ENCODE peak calls at places on chromosomes 1 and 21, in four cellular contexts. V, C, D and W are unnamed samples.

GRCh38 chr1:85240174-85240601 is 19.3 kb downstream of the C1orf52 start:
- DNase-seq in V (no peak), C (no peak), D (no peak), W (no peak)

GRCh38 chr1:210123924-210124589 is 108.5 kb upstream of the SERTAD4 start:
- DNase-seq in V (no peak), C (no peak), D (no peak), W (no peak)

GRCh38 chr1:165143437-165144065 is 213.0 kb downstream of the LMX1A start:
- DNase-seq in V (peak), C (peak), D (no peak), W (no peak)

GRCh38 chr1:2969870-2970291 is 51.4 kb upstream of the ACTRT2 start:
- DNase-seq in V (no peak), C (no peak), D (no peak), W (no peak)

GRCh38 chr1:110502402-110502801 is 16.6 kb downstream of the KCNA10 start:
- DNase-seq in V (no peak), C (no peak), D (no peak), W (no peak)

GRCh38 chr1:113813218-113813617 is 942 bp upstream of the RSBN1 start:
- DNase-seq in V (no peak), C (no peak), D (no peak), W (no peak)

GRCh38 chr1:94329276-94329675 is 88.9 kb upstream of the ABCD3 start:
- DNase-seq in V (no peak), C (no peak), D (no peak), W (no peak)

GRCh38 chr21:44407493-44407892 is 47.8 kb upstream of the LRRC3 start:
- DNase-seq in V (no peak), C (no peak), D (no peak), W (no peak)

GRCh38 chr1:24483441-24483840 is 19.2 kb upstream of the RCAN3 start:
- DNase-seq in V (no peak), C (no peak), D (no peak), W (no peak)

GRCh38 chr1:29125237-29125641 is 1.5 kb upstream of the TMEM200B start:
- DNase-seq in V (no peak), C (no peak), D (no peak), W (no peak)

GRCh38 chr1:188489336-188490112 is 1660.8 kb downstream of the PLA2G4A start:
- DNase-seq in V (no peak), C (no peak), D (no peak), W (peak)

GRCh38 chr1:74481607-74482006 is 30.8 kb downstream of the LRRC53 start:
- DNase-seq in V (no peak), C (no peak), D (no peak), W (no peak)

GRCh38 chr1:174398246-174398645 is 49.5 kb upstream of the GPR52 start:
- DNase-seq in V (no peak), C (no peak), D (no peak), W (no peak)

GRCh38 chr1:52306227-52307006 is 59.6 kb downstream of the CC2D1B start:
- DNase-seq in V (no peak), C (peak), D (no peak), W (no peak)

GRCh38 chr1:29635501-29636263 is 399.4 kb downstream of the PTPRU start:
- DNase-seq in V (peak), C (no peak), D (no peak), W (no peak)

GRCh38 chr1:59041878-59042277 is 255.0 kb upstream of the FGGY start:
- DNase-seq in V (no peak), C (no peak), D (no peak), W (no peak)

GRCh38 chr21:32448803-32449594 is 36.5 kb downstream of the EVA1C start:
- DNase-seq in V (no peak), C (no peak), D (no peak), W (no peak)

GRCh38 chr1:98046031-98046641 is 125.3 kb upstream of the DPYD start:
- DNase-seq in V (peak), C (no peak), D (no peak), W (no peak)
- H3K4me3 ChIP-seq in V (peak), C (no peak), D (no peak), W (peak)

GRCh38 chr1:171817511-171818265 is 23.6 kb upstream of the DNM3 start:
- DNase-seq in V (no peak), C (peak), D (no peak), W (peak)

GRCh38 chr1:171811671-171812070 is 29.6 kb upstream of the DNM3 start:
- DNase-seq in V (no peak), C (no peak), D (no peak), W (no peak)

GRCh38 chr1:171809834-171810233 is 28.4 kb downstream of the METTL13 start:
- DNase-seq in V (no peak), C (no peak), D (no peak), W (no peak)

GRCh38 chr1:171816300-171816901 is 24.9 kb upstream of the DNM3 start:
- DNase-seq in V (no peak), C (no peak), D (no peak), W (no peak)

DNA sequence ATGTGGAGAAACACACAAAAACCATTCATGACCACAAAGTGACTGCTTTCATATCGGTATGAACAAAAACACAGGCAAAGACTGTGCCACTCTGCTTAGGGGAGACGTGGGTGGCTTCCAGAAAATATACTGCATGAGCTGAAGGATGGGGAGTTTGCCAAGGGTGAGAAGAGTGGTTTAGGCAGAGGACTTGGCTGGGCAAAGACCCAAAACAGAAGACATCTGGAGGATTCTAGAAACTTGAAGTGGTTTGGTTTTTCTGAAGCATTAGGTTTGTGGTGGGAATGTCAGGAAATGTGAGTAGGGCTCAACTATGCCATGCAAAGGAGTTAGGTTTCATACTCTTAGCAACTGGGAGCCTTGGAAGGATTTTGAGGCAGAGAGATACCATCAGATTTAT is 26.6 kb upstream of the DNM3 start:
- DNase-seq in V (no peak), C (no peak), D (no peak), W (no peak)
- TF ChIP-seq SUZ12 in V (no peak), C (no peak), D (no peak), W (no peak)

DNA sequence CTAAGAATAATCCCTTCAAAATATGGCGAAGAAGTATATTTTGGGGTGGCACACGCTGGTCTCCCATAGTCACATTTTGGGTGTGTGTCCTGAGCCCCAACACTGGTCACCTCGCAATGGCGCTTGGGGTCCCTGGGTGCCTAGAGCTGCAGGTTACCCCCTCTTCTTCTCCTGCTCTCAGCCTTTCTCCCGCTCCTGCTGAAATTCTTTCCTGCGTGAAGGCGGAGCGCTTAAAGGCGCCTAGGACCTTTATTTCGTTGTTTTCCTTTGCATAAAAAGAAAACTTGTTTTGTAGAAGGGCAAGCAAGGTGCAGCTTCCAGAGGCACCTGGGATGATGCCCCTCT is 339 bp upstream of the PIK3CD start:
- DNase-seq in V (no peak), C (no peak), D (no peak), W (no peak)
- H3K4me3 ChIP-seq in V (peak), C (no peak), D (peak), W (no peak)

GRCh38 chr1:116587496-116588308 is 16.9 kb upstream of the CD58 start:
- DNase-seq in V (no peak), C (no peak), D (no peak), W (no peak)
- TF ChIP-seq SUZ12 in V (no peak), C (no peak), D (no peak), W (no peak)

DNA sequence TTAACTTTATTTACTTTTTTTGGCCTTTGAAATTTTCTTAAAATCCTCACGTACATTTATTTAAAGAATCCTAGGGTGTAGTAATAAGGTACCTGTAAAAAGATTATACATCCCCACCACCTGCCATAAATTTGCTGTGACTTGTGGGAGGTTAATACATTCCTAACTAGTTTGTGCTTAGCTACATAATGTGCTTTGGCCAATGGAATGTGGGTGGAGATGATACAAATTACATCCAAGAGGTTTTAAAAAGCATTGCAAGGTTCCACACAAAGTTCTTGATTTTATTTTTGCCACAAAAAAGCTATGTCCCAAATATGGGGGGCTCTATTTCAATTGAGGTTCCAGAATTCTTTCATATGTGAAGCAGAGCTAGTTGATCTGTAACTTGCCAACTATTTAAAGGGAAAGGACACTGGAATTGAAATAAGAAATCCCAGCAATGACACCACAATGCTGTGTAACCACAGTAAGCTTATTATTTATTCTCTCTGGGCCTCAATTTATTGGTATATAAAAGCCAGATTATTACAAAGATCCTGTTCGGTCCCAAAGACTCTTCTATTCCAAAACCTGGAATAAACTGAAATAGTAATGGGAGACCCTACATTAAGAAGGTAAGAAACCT is 15.7 kb downstream of the ASPM start:
- DNase-seq in V (no peak), C (no peak), D (no peak), W (no peak)
- H3K4me3 ChIP-seq in V (no peak), C (no peak), D (no peak), W (no peak)

DNA sequence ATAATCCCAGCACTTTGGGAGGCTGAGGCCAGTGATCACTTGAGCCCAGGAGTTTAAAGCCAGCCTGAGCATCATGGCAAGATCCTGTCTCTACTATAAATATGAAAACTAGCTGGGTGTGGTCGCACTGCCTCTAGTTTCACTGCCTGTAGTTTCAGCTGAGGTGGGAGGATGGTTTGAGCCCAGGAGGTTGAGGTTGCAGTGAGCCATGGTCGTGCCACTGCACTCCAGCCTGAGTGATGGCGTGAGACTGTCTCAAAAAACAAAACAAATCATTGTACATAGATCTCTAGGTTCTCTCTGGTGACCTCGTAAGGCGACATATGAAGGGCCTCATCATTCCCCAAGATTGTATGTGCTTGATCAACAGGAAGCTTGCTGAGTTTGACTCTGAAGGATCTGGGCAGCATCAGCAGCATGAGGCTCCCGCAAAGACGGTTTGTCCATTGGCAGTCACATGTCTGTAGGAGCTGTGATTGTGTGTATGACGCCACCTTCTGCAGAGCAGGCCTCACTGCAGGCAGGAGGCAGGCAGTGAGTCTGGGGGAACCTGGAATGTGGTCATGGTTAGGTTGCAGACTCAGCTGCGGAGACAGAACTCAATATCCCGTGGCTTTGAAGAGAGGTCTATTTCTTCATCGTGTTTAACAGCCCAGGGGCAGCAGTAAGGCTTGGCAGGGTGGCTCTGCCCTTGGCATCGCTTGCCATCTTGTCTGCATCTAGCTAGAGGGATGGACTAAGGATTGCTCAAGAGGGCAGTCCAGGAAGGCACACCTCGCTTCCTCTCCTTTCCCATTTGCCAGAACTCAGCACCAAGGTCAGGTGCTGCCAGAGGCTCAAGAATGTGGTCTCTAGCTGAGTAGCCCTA is 13.9 kb downstream of the ATP5PO start:
- DNase-seq in V (peak), C (peak), D (no peak), W (peak)
- TF ChIP-seq SUZ12 in V (no peak), C (no peak), D (no peak), W (no peak)

GRCh38 chr1:161068306-161069200 is 1.1 kb downstream of the ARHGAP30 start:
- DNase-seq in V (no peak), C (no peak), D (peak), W (no peak)
- H3K4me3 ChIP-seq in V (no peak), C (no peak), D (peak), W (no peak)

GRCh38 chr1:162141273-162142023 is 72.0 kb downstream of the NOS1AP start:
- DNase-seq in V (no peak), C (peak), D (no peak), W (no peak)
- TF ChIP-seq SUZ12 in V (no peak), C (no peak), D (no peak), W (no peak)